ENCODE peak calls at places on chromosomes 3 and 15, in four cellular contexts. One of them, this sample, is unnamed.
A peak's percentile ranks its signal among the peaks of the same experiment; 100 is the strongest.

GRCh38 chr3:64345351-64345750 is 120.1 kb upstream of the PRICKLE2 start:
- DNase-seq in HepG2: no peak
- DNase-seq in K562: no peak
- DNase-seq in GM12878: no peak
- DNase-seq in this sample: no peak

GRCh38 chr3:124824286-124824915 is 62.8 kb downstream of the ITGB5 start:
- DNase-seq in HepG2: no peak
- DNase-seq in K562: no peak
- DNase-seq in GM12878: no peak
- DNase-seq in this sample: no peak

GRCh38 chr3:138438896-138439295 is 4.5 kb downstream of the ESYT3 start:
- DNase-seq in HepG2: no peak
- DNase-seq in K562: no peak
- DNase-seq in GM12878: no peak
- DNase-seq in this sample: no peak

GRCh38 chr3:170520996-170521395 is 64.9 kb downstream of the SLC7A14 start:
- DNase-seq in HepG2: no peak
- DNase-seq in K562: peak; percentile 66
- DNase-seq in GM12878: no peak
- DNase-seq in this sample: no peak

GRCh38 chr15:96351801-96352593 is 21.5 kb downstream of the NR2F2 start:
- DNase-seq in HepG2: no peak
- DNase-seq in K562: no peak
- DNase-seq in GM12878: no peak
- DNase-seq in this sample: peak; percentile 69

GRCh38 chr3:50444213-50444612 is 59.2 kb downstream of the CACNA2D2 start:
- DNase-seq in HepG2: no peak
- DNase-seq in K562: no peak
- DNase-seq in GM12878: no peak
- DNase-seq in this sample: no peak

GRCh38 chr3:135739755-135740154 is 225.8 kb upstream of the PPP2R3A start:
- DNase-seq in HepG2: no peak
- DNase-seq in K562: no peak
- DNase-seq in GM12878: no peak
- DNase-seq in this sample: no peak

GRCh38 chr15:97900006-97900405 is 60.5 kb upstream of the ARRDC4 start:
- DNase-seq in HepG2: no peak
- DNase-seq in K562: no peak
- DNase-seq in GM12878: no peak
- DNase-seq in this sample: no peak

GRCh38 chr3:189621948-189622603 is 9.1 kb upstream of the TP63 start:
- DNase-seq in HepG2: no peak
- DNase-seq in K562: no peak
- DNase-seq in GM12878: no peak
- DNase-seq in this sample: no peak

GRCh38 chr3:37814547-37814946 is 47.1 kb upstream of the CTDSPL start:
- DNase-seq in HepG2: no peak
- DNase-seq in K562: no peak
- DNase-seq in GM12878: no peak
- DNase-seq in this sample: no peak

GRCh38 chr3:101940521-101940992 is 91.2 kb downstream of the NFKBIZ start:
- DNase-seq in HepG2: no peak
- DNase-seq in K562: peak; percentile 38
- DNase-seq in GM12878: no peak
- DNase-seq in this sample: no peak

GRCh38 chr3:30607032-30607833 is 832 bp downstream of the TGFBR2 start:
- DNase-seq in HepG2: no peak
- DNase-seq in K562: no peak
- DNase-seq in GM12878: no peak
- DNase-seq in this sample: no peak

DNA sequence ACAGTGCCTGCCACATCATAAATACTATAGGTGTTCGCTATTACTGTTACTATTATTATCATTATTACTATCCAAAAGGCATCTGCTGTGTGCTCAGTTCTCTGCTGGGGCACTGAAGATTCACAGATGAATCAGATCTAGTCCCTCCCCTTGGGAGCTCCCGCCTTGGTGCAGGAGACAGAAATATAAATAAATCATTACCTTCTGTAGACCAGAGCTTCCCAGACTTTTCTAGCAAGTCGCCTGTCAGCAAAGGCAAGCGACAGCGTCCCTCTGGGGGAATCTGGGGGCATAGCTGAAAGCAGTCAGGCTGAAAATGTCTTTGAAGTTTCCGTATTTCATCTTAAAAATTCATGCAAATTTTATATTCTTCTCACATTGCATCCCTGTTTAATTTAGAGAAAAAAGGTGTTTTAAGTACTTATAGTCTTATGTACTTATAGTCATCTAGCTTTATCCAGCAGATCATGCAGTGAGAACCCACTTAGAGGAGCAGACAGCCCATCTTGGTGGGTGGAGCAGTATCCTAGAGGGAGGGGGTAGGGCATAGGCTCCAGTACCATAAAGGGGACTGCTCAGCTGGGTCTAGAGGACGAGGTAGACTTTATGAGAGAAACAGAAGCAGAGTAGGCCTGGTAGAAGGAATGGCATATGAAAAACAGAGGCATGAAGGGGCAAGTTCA is 10.4 kb upstream of the BRPF1 start:
- DNase-seq in HepG2: no peak
- DNase-seq in K562: no peak
- DNase-seq in GM12878: no peak
- DNase-seq in this sample: no peak
- TF ChIP-seq BRCA1 in HepG2: no peak
- TF ChIP-seq BRCA1 in K562: no peak
- TF ChIP-seq BRCA1 in GM12878: no peak
- TF ChIP-seq BRCA1 in this sample: no peak

GRCh38 chr15:63463793-63464192 is 40.6 kb upstream of the USP3 start:
- DNase-seq in HepG2: no peak
- DNase-seq in K562: no peak
- DNase-seq in GM12878: no peak
- DNase-seq in this sample: no peak

GRCh38 chr15:63460210-63461135 is 43.9 kb upstream of the USP3 start:
- DNase-seq in HepG2: no peak
- DNase-seq in K562: no peak
- DNase-seq in GM12878: no peak
- DNase-seq in this sample: no peak

GRCh38 chr15:63461230-63461629 is 43.2 kb upstream of the USP3 start:
- DNase-seq in HepG2: peak; percentile 35
- DNase-seq in K562: no peak
- DNase-seq in GM12878: no peak
- DNase-seq in this sample: peak; percentile 70

GRCh38 chr15:63463030-63463429 is 41.4 kb upstream of the USP3 start:
- DNase-seq in HepG2: no peak
- DNase-seq in K562: no peak
- DNase-seq in GM12878: no peak
- DNase-seq in this sample: no peak

GRCh38 chr15:63462053-63462452 is 42.3 kb upstream of the USP3 start:
- DNase-seq in HepG2: no peak
- DNase-seq in K562: no peak
- DNase-seq in GM12878: no peak
- DNase-seq in this sample: no peak
- TF ChIP-seq BRCA1 in HepG2: no peak
- TF ChIP-seq BRCA1 in K562: no peak
- TF ChIP-seq BRCA1 in GM12878: no peak
- TF ChIP-seq BRCA1 in this sample: no peak

GRCh38 chr3:100141576-100141975 is 27.3 kb upstream of the FILIP1L start:
- DNase-seq in HepG2: no peak
- DNase-seq in K562: no peak
- DNase-seq in GM12878: no peak
- DNase-seq in this sample: no peak

GRCh38 chr3:100140976-100141375 is 26.7 kb upstream of the FILIP1L start:
- DNase-seq in HepG2: no peak
- DNase-seq in K562: no peak
- DNase-seq in GM12878: no peak
- DNase-seq in this sample: no peak

DNA sequence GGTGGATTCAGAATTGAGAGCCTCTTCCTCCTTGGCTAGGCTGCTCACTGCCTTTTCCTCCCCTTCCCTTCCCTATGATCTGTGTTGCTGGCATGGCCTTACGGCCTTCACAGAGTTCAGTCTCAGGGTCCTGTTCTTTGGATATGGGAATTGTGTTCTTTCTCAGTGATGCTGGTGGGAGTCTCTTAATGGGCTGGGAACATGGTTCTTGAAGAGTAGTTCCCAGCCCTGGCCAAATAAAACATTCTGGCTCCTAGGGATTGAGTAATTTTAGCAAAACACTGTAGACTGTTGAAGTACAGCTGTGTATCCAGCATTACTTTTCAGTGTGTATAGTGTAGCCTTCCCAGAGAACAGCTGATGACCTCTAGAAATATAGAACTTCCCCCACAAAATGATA is 22.6 kb upstream of the FILIP1L start:
- DNase-seq in HepG2: no peak
- DNase-seq in K562: no peak
- DNase-seq in GM12878: no peak
- DNase-seq in this sample: no peak
- TF ChIP-seq BRCA1 in HepG2: no peak
- TF ChIP-seq BRCA1 in K562: no peak
- TF ChIP-seq BRCA1 in GM12878: no peak
- TF ChIP-seq BRCA1 in this sample: no peak

GRCh38 chr15:28977377-28978010 is 91.7 kb downstream of the APBA2 start:
- DNase-seq in HepG2: no peak
- DNase-seq in K562: no peak
- DNase-seq in GM12878: no peak
- DNase-seq in this sample: no peak
- TF ChIP-seq BRCA1 in HepG2: no peak
- TF ChIP-seq BRCA1 in K562: no peak
- TF ChIP-seq BRCA1 in GM12878: no peak
- TF ChIP-seq BRCA1 in this sample: no peak

GRCh38 chr3:134211797-134212196 is 38.9 kb downstream of the RYK start:
- DNase-seq in HepG2: peak; percentile 15
- DNase-seq in K562: peak; percentile 43
- DNase-seq in GM12878: no peak
- DNase-seq in this sample: no peak

GRCh38 chr3:134214239-134214638 is 36.4 kb downstream of the RYK start:
- DNase-seq in HepG2: no peak
- DNase-seq in K562: no peak
- DNase-seq in GM12878: no peak
- DNase-seq in this sample: no peak

GRCh38 chr3:134216206-134216764 is 34.4 kb downstream of the RYK start:
- DNase-seq in HepG2: no peak
- DNase-seq in K562: no peak
- DNase-seq in GM12878: no peak
- DNase-seq in this sample: no peak

GRCh38 chr3:134216851-134217250 is 33.8 kb downstream of the RYK start:
- DNase-seq in HepG2: no peak
- DNase-seq in K562: no peak
- DNase-seq in GM12878: no peak
- DNase-seq in this sample: no peak

DNA sequence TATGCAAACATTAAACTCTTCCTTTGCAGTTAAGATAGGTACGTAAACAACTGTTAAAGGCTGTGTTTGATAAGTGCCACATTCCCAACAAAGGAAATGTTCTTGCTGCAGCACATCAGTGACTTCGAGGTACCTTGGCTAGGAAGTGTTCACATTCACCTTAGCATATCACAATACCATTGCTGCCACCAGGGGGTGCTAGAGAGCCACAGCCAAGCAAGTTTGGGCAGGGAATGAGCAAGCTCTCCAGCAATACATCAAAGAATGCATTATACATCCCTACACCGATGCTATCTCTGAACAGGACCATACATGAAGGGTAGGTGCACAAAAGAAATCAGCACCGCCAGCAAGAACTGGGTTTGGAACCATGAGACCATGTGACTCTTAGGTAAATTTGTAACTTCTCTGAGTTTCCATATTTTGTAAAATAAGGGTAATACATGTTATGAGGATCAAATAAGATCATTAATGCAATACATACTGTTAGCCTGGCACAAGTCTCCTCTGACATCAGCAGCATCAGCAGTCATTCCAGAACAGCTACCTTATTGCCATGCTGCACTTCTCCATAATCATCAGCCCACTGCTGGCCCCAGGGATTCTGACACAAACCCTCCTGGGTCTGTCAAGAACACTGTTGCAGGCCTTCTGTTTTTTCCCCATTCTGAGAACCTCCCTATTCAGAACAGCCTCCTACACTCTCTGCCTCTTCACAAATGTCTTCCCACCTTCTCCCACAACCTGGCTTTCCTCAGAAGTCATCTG is 37.6 kb downstream of the RYK start:
- DNase-seq in HepG2: peak; percentile 66
- DNase-seq in K562: peak; percentile 62
- DNase-seq in GM12878: peak; percentile 51
- DNase-seq in this sample: peak; percentile 73
- TF ChIP-seq BRCA1 in HepG2: no peak
- TF ChIP-seq BRCA1 in K562: no peak
- TF ChIP-seq BRCA1 in GM12878: no peak
- TF ChIP-seq BRCA1 in this sample: no peak

GRCh38 chr15:39095218-39095879 is 485.5 kb upstream of the THBS1 start:
- DNase-seq in HepG2: no peak
- DNase-seq in K562: no peak
- DNase-seq in GM12878: no peak
- DNase-seq in this sample: no peak
- TF ChIP-seq BRCA1 in HepG2: no peak
- TF ChIP-seq BRCA1 in K562: no peak
- TF ChIP-seq BRCA1 in GM12878: no peak
- TF ChIP-seq BRCA1 in this sample: no peak

GRCh38 chr3:161104561-161105551 is at the start of gene B3GALNT1:
- DNase-seq in HepG2: no peak
- DNase-seq in K562: peak; percentile 12
- DNase-seq in GM12878: no peak
- DNase-seq in this sample: peak; percentile 23

GRCh38 chr3:161101609-161102008 is 3.5 kb downstream of the B3GALNT1 start:
- DNase-seq in HepG2: no peak
- DNase-seq in K562: no peak
- DNase-seq in GM12878: no peak
- DNase-seq in this sample: no peak

GRCh38 chr3:161096771-161097367 is 8.3 kb downstream of the B3GALNT1 start:
- DNase-seq in HepG2: peak; percentile 38
- DNase-seq in K562: no peak
- DNase-seq in GM12878: no peak
- DNase-seq in this sample: peak; percentile 64

DNA sequence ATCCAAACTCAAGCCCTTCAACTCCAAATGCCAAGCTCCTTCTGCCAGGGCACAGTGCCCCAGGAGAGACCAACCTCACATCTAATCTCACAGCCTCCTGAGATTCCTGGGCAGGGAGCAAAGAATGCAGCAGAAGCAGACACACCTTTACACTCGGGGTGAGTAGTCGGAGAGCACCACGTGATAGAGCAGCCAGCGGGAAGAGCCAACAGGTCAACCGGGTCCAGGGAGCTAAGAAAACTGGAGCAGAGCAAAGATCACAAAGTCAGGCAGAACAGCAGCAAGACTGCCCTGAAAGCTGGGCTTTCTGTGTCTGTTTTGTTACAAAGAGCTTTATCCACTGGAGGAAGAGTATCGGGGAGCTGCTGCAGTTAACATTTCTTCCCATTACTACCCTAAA is 4.2 kb downstream of the B3GALNT1 start:
- DNase-seq in HepG2: no peak
- DNase-seq in K562: no peak
- DNase-seq in GM12878: no peak
- DNase-seq in this sample: no peak
- TF ChIP-seq BRCA1 in HepG2: no peak
- TF ChIP-seq BRCA1 in K562: no peak
- TF ChIP-seq BRCA1 in GM12878: no peak
- TF ChIP-seq BRCA1 in this sample: no peak